ENCODE peak calls at places on chromosome 12, in seven cellular contexts. W, N, P, I, S, Q and L are unnamed samples.

GRCh38 chr12:63298386-63298930 is 147.5 kb upstream of the AVPR1A start:
- DNase-seq in S (no peak), Q (no peak), I (no peak), P (no peak), W (no peak), N (no peak), L (no peak)

GRCh38 chr12:2482938-2483337 is 311.8 kb upstream of the FKBP4 start:
- DNase-seq in S (no peak), W (no peak), Q (no peak), N (no peak), I (no peak), P (no peak), L (no peak)

GRCh38 chr12:91349451-91349850 is 166.8 kb upstream of the DCN start:
- DNase-seq in P (no peak), S (no peak), Q (no peak), W (no peak), I (peak), N (no peak), L (no peak)

GRCh38 chr12:5036031-5036430 is 7.6 kb upstream of the KCNA5 start:
- DNase-seq in S (no peak), I (no peak), Q (no peak), P (no peak), N (no peak), W (no peak), L (no peak)

GRCh38 chr12:132481345-132481744 is 8.6 kb upstream of the FBRSL1 start:
- DNase-seq in P (no peak), Q (no peak), N (no peak), I (no peak), S (no peak), W (no peak), L (no peak)

GRCh38 chr12:3116106-3116898 is 39.1 kb downstream of the TSPAN9 start:
- DNase-seq in W (no peak), N (no peak), Q (no peak), I (no peak), S (no peak), P (no peak), L (no peak)

GRCh38 chr12:71562681-71563595 is 100.7 kb downstream of the ZFC3H1 start:
- DNase-seq in S (no peak), W (no peak), N (no peak), P (no peak), Q (no peak), I (no peak), L (no peak)

GRCh38 chr12:31729728-31730127 is 907 bp upstream of the AMN1 start:
- DNase-seq in W (no peak), P (no peak), I (no peak), S (no peak), N (no peak), Q (no peak), L (no peak)

GRCh38 chr12:81095470-81096232 is 17.8 kb downstream of the ACSS3 start:
- DNase-seq in S (no peak), W (no peak), Q (no peak), N (no peak), P (no peak), I (peak), L (no peak)

GRCh38 chr12:89796798-89797382 is 88.3 kb upstream of the ATP2B1 start:
- DNase-seq in Q (no peak), S (no peak), W (no peak), N (no peak), I (no peak), P (no peak), L (no peak)

GRCh38 chr12:38350342-38351181 is 34.0 kb downstream of the ALG10B start:
- DNase-seq in S (no peak), N (no peak), P (no peak), W (peak), I (no peak), Q (no peak), L (no peak)

GRCh38 chr12:69397978-69398377 is 38.4 kb downstream of the YEATS4 start:
- DNase-seq in S (no peak), W (no peak), Q (no peak), N (no peak), P (no peak), I (peak), L (no peak)

GRCh38 chr12:4767181-4767580 is 47.0 kb downstream of the GALNT8 start:
- DNase-seq in Q (no peak), W (no peak), S (no peak), I (no peak), P (no peak), N (no peak), L (no peak)

GRCh38 chr12:52434096-52434733 is at the start of gene KRT75:
- DNase-seq in S (no peak), W (no peak), P (no peak), I (peak), Q (no peak), N (peak), L (no peak)

GRCh38 chr12:64670856-64671639 is 60.8 kb downstream of the RASSF3 start:
- DNase-seq in N (no peak), W (no peak), Q (no peak), S (no peak), I (peak), P (peak), L (no peak)